ENCODE peak calls at places on chromosomes 7 and 10, in seven cellular contexts. P is prostate gland, N is sigmoid colon, Q is H1, J is GM12892, O is esophagus muscularis mucosa, Z is transverse colon. X is an unnamed sample.

GRCh38 chr7:135536160-135536559 is 21.6 kb upstream of the NUP205 start:
- DNase-seq in P (no peak), N (no peak), Q (no peak), J (no peak), O (peak), Z (no peak), X (no peak)

GRCh38 chr10:97596101-97597055 is 6.9 kb downstream of the C10orf62 start:
- DNase-seq in P (peak), N (peak), Q (no peak), J (no peak), O (no peak), Z (no peak), X (no peak)

GRCh38 chr10:133258066-133258817 is 18.4 kb downstream of the ADAM8 start:
- DNase-seq in P (peak), N (no peak), Q (no peak), J (no peak), O (no peak), Z (peak), X (no peak)

GRCh38 chr7:137703291-137704010 is 143.3 kb downstream of the DGKI start:
- DNase-seq in P (no peak), N (no peak), Q (no peak), J (no peak), O (no peak), Z (no peak), X (no peak)

GRCh38 chr10:78215645-78216044 is 182.0 kb downstream of the RPS24 start:
- DNase-seq in P (peak), N (peak), Q (no peak), J (no peak), O (peak), Z (peak), X (no peak)

GRCh38 chr7:28853150-28853549 is 105.0 kb downstream of the TRIL start:
- DNase-seq in P (no peak), N (no peak), Q (no peak), J (no peak), O (no peak), Z (no peak), X (no peak)

GRCh38 chr10:132708441-132708840 is 77.5 kb downstream of the NKX6-2 start:
- DNase-seq in P (no peak), N (peak), Q (no peak), J (no peak), O (no peak), Z (no peak), X (no peak)

GRCh38 chr7:5452937-5453540 is 29.4 kb upstream of the TNRC18 start:
- DNase-seq in P (no peak), N (no peak), Q (no peak), J (no peak), O (no peak), Z (no peak), X (no peak)

GRCh38 chr10:14660872-14661271 is 113.8 kb downstream of the FAM107B start:
- DNase-seq in P (no peak), N (no peak), Q (no peak), J (no peak), O (no peak), Z (no peak), X (no peak)

GRCh38 chr7:84188811-84189405 is 5.7 kb downstream of the SEMA3A start:
- DNase-seq in P (no peak), N (no peak), Q (no peak), J (no peak), O (no peak), Z (no peak), X (no peak)

GRCh38 chr10:104220515-104220914 is 11.6 kb downstream of the CFAP43 start:
- DNase-seq in P (no peak), N (no peak), Q (no peak), J (no peak), O (no peak), Z (no peak), X (no peak)

GRCh38 chr10:130666215-130666614 is 530.0 kb downstream of the GLRX3 start:
- DNase-seq in P (no peak), N (no peak), Q (no peak), J (no peak), O (no peak), Z (no peak), X (no peak)

GRCh38 chr7:103851357-103851756 is 138.1 kb downstream of the RELN start:
- DNase-seq in P (no peak), N (no peak), Q (no peak), J (no peak), O (no peak), Z (no peak), X (no peak)

GRCh38 chr10:22766693-22767092 is 52.3 kb upstream of the PIP4K2A start:
- DNase-seq in P (no peak), N (no peak), Q (no peak), J (no peak), O (no peak), Z (no peak), X (no peak)

GRCh38 chr7:106732045-106732444 is 71.1 kb upstream of the CCDC71L start:
- DNase-seq in P (no peak), N (no peak), Q (no peak), J (no peak), O (no peak), Z (no peak), X (no peak)

GRCh38 chr7:149860821-149861727 is 12.7 kb upstream of the ATP6V0E2 start:
- DNase-seq in P (no peak), N (no peak), Q (no peak), J (no peak), O (no peak), Z (no peak), X (no peak)

GRCh38 chr7:23276381-23276780 is 22.8 kb upstream of the MALSU1 start:
- DNase-seq in P (no peak), N (no peak), Q (peak), J (no peak), O (no peak), Z (no peak), X (no peak)

GRCh38 chr7:157271315-157271990 is 65.4 kb upstream of the DNAJB6 start:
- DNase-seq in P (no peak), N (peak), Q (no peak), J (no peak), O (no peak), Z (no peak), X (no peak)

GRCh38 chr10:79068203-79068561 is 584 bp upstream of the ZMIZ1 start:
- DNase-seq in P (no peak), N (no peak), Q (no peak), J (no peak), O (no peak), Z (no peak), X (no peak)

GRCh38 chr10:50604049-50604640 is 19.6 kb downstream of the SGMS1 start:
- DNase-seq in P (no peak), N (no peak), Q (no peak), J (peak), O (no peak), Z (no peak), X (peak)

GRCh38 chr10:30553625-30554442 is 75.7 kb downstream of the LYZL2 start:
- DNase-seq in P (peak), N (peak), Q (no peak), J (no peak), O (no peak), Z (peak), X (no peak)

GRCh38 chr10:35424680-35425285 is 88.5 kb downstream of the CCNY start:
- DNase-seq in P (peak), N (peak), Q (no peak), J (no peak), O (no peak), Z (no peak), X (no peak)

GRCh38 chr7:107330478-107330877 is 139.4 kb upstream of the GPR22 start:
- DNase-seq in P (no peak), N (no peak), Q (no peak), J (no peak), O (no peak), Z (no peak), X (no peak)

GRCh38 chr10:93701903-93702277 is 502 bp downstream of the FRA10AC1 start:
- DNase-seq in P (peak), N (no peak), Q (no peak), J (no peak), O (no peak), Z (no peak), X (no peak)

GRCh38 chr7:116101709-116102108 is 71.1 kb upstream of the TFEC start:
- DNase-seq in P (no peak), N (no peak), Q (no peak), J (no peak), O (no peak), Z (no peak), X (no peak)

GRCh38 chr7:116093516-116094301 is 63.1 kb upstream of the TFEC start:
- DNase-seq in P (no peak), N (no peak), Q (no peak), J (no peak), O (no peak), Z (no peak), X (no peak)

GRCh38 chr7:116097365-116098009 is 66.9 kb upstream of the TFEC start:
- DNase-seq in P (no peak), N (no peak), Q (no peak), J (no peak), O (no peak), Z (no peak), X (no peak)

GRCh38 chr7:116098175-116098574 is 67.6 kb upstream of the TFEC start:
- DNase-seq in P (no peak), N (no peak), Q (no peak), J (no peak), O (no peak), Z (no peak), X (no peak)
- TF ChIP-seq POLR2AphosphoS5 in P (no peak), N (no peak), Q (no peak), J (no peak), O (no peak), Z (no peak), X (no peak)

GRCh38 chr10:114616103-114616502 is 42.0 kb downstream of the ABLIM1 start:
- DNase-seq in P (no peak), N (no peak), Q (no peak), J (no peak), O (no peak), Z (no peak), X (no peak)
- TF ChIP-seq POLR2AphosphoS5 in P (no peak), N (no peak), Q (no peak), J (no peak), O (no peak), Z (no peak), X (no peak)

DNA sequence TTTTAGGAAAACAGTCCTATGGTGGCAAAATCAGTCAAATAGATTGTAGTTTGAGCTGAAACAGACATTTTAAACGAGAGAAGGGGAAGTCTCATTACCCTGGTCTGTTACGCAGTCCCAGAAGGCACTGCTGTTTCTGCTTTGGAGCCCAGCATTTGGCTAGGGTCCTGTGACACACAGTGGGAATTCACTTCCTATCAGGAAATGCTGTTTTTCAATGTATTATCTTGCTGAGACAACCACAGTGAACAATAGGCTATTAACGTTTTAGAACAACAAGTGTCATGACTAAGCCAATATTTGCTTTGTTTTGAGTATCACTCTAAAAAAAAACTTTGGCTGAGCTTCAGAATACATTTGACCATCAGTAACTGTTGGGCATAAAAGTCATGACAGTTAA is 74.1 kb downstream of the ADD3 start:
- DNase-seq in P (no peak), N (no peak), Q (no peak), J (no peak), O (no peak), Z (no peak), X (no peak)
- TF ChIP-seq POLR2AphosphoS5 in P (peak), N (peak), Q (no peak), J (no peak), O (peak), Z (peak), X (no peak)

DNA sequence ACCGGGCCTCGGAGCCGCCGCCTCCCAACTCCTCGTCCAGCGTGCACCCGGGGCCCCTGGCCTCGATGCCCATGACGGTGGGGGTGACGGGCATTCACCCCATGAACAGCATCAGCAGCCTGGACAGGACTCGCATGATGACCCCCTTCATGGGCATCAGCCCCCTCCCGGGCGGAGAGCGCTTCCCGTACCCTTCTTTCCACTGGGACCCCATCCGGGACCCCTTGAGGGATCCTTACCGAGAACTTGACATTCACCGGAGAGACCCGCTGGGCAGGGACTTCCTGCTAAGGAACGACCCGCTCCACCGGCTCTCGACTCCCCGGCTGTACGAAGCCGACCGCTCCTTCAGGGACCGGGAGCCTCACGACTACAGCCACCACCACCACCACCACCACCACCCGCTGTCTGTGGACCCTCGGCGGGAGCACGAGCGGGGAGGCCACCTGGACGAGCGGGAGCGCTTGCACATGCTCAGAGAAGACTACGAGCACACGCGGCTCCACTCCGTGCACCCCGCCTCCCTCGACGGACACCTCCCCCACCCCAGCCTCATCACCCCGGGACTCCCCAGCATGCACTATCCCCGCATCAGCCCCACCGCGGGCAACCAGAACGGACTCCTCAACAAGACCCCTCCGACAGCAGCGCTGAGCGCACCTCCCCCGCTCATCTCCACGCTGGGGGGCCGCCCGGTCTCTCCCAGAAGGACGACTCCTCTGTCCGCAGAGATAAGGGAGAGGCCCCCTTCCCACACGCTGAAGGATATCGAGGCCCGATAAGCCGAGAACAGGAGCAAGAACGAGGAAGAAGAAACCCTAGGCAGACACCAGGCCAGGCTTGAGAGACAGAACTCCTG is 341.5 kb upstream of the GALNT17 start:
- DNase-seq in P (no peak), N (no peak), Q (no peak), J (no peak), O (no peak), Z (no peak), X (no peak)
- TF ChIP-seq POLR2AphosphoS5 in P (no peak), N (no peak), Q (no peak), J (no peak), O (no peak), Z (no peak), X (no peak)

DNA sequence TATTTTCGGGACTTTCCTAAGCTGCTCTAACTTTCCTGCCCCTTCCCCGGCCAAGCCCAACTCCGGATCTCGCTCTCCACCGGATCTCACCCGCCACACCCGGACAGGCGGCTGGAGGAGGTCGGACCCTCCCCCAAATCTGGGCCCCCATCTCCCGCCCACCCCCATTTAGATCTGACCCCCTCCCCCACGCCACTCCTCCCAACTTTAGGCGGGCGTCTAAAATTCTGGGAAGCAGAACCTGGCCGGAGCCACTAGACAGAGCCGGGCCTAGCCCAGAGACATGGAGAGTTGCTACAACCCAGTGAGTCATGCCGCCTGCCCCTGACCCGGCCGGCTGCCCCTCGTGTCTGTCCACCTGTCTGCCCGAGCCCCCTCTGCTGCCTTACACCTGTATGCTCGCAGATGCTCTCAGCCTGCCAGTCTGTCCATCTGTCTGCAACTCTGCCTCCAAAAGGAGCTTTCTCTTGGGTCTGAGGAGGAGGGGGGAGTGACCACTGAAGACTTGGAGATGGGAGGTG is at the start of gene NFKB2:
- DNase-seq in P (no peak), N (no peak), Q (no peak), J (no peak), O (no peak), Z (no peak), X (no peak)
- TF ChIP-seq POLR2AphosphoS5 in P (no peak), N (peak), Q (peak), J (no peak), O (no peak), Z (peak), X (no peak)

GRCh38 chr10:68871731-68872342 is 29.3 kb upstream of the DDX50 start:
- DNase-seq in P (peak), N (no peak), Q (no peak), J (no peak), O (no peak), Z (no peak), X (no peak)
- TF ChIP-seq POLR2AphosphoS5 in P (peak), N (no peak), Q (no peak), J (no peak), O (no peak), Z (no peak), X (no peak)

GRCh38 chr10:124228451-124228850 is 135.1 kb upstream of the CHST15 start:
- DNase-seq in P (no peak), N (no peak), Q (no peak), J (no peak), O (no peak), Z (no peak), X (no peak)

GRCh38 chr10:124228017-124228379 is 134.6 kb upstream of the CHST15 start:
- DNase-seq in P (no peak), N (no peak), Q (no peak), J (no peak), O (no peak), Z (no peak), X (no peak)

GRCh38 chr10:124230586-124231187 is 137.3 kb upstream of the CHST15 start:
- DNase-seq in P (no peak), N (no peak), Q (no peak), J (no peak), O (no peak), Z (no peak), X (no peak)

GRCh38 chr10:124231188-124232135 is 138.1 kb upstream of the CHST15 start:
- DNase-seq in P (no peak), N (no peak), Q (no peak), J (peak), O (no peak), Z (no peak), X (no peak)

DNA sequence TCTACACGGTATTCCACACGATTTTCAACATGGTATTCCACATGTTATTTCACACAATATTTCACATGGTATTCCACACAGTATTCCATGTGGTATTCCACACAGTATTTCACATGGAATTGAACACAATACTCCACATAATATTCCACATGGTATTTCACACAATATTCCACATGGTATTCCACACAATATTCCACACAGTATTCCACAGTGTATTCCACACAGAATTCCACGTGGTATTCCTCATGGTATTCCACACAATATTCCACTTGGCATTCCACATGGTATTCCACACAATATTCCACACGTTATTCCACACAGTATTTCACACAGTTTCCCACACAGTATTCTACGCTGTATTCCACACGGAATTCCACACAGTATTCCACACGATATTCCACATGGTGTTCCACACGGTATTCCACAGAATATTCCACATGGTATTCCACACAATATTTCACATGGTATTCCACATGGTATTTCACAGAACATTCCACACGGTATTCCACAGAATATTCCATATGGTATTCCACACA is 136.2 kb upstream of the CHST15 start:
- DNase-seq in P (no peak), N (no peak), Q (no peak), J (no peak), O (no peak), Z (no peak), X (no peak)
- TF ChIP-seq POLR2AphosphoS5 in P (no peak), N (no peak), Q (no peak), J (no peak), O (no peak), Z (no peak), X (no peak)

X was measured in GM12891.